ENCODE peak calls at places on chromosomes 1 and 21, in five cellular contexts. F, K, I, L and M are unnamed samples.

GRCh38 chr1:186404454-186405051 is 28.9 kb downstream of the ODR4 start:
- DNase-seq in F (no peak), K (peak), I (peak), L (peak), M (no peak)

GRCh38 chr1:90347366-90347765 is 352.5 kb downstream of the ZNF326 start:
- DNase-seq in F (no peak), K (no peak), I (no peak), L (no peak), M (no peak)

GRCh38 chr1:248905662-248905948 is 430 bp upstream of the PGBD2 start:
- DNase-seq in F (no peak), K (no peak), I (peak), L (no peak), M (no peak)

GRCh38 chr21:37937668-37938067 is 21.4 kb upstream of the KCNJ6 start:
- DNase-seq in F (no peak), K (no peak), I (no peak), L (no peak), M (no peak)

GRCh38 chr1:229756666-229757065 is 130.6 kb downstream of the URB2 start:
- DNase-seq in F (no peak), K (peak), I (no peak), L (no peak), M (no peak)

GRCh38 chr1:208036918-208037567 is 126.1 kb upstream of the CD34 start:
- DNase-seq in F (no peak), K (no peak), I (no peak), L (no peak), M (no peak)

GRCh38 chr1:147665521-147665920 is 4.8 kb downstream of the ACP6 start:
- DNase-seq in F (no peak), K (no peak), I (no peak), L (no peak), M (no peak)

GRCh38 chr1:203057831-203058673 is 27.8 kb downstream of the MYOG start:
- DNase-seq in F (no peak), K (no peak), I (peak), L (no peak), M (no peak)

GRCh38 chr1:85295006-85295431 is 18.6 kb upstream of the BCL10 start:
- DNase-seq in F (no peak), K (peak), I (no peak), L (no peak), M (no peak)

GRCh38 chr21:45139473-45139872 is 65.1 kb downstream of the ADARB1 start:
- DNase-seq in F (no peak), K (no peak), I (no peak), L (no peak), M (no peak)

GRCh38 chr1:205440476-205441317 is 15.1 kb downstream of the BLACAT1 start:
- DNase-seq in F (no peak), K (peak), I (peak), L (no peak), M (no peak)

GRCh38 chr1:147603986-147604385 is 62.7 kb downstream of the BCL9 start:
- DNase-seq in F (no peak), K (no peak), I (no peak), L (no peak), M (no peak)

GRCh38 chr1:209363112-209363511 is 220.4 kb upstream of the CAMK1G start:
- DNase-seq in F (peak), K (no peak), I (no peak), L (peak), M (peak)

GRCh38 chr21:46483300-46484295 is 24.9 kb downstream of the DIP2A start:
- DNase-seq in F (no peak), K (no peak), I (no peak), L (no peak), M (no peak)

GRCh38 chr1:51189421-51190073 is 46.5 kb upstream of the RNF11 start:
- DNase-seq in F (peak), K (peak), I (peak), L (peak), M (peak)

GRCh38 chr1:109239580-109240068 is 9.7 kb upstream of the CELSR2 start:
- DNase-seq in F (peak), K (no peak), I (peak), L (peak), M (no peak)

GRCh38 chr1:25805863-25806225 is 5.9 kb downstream of the SELENON start:
- DNase-seq in F (peak), K (no peak), I (no peak), L (no peak), M (peak)

GRCh38 chr1:193062698-193063463 is 3.5 kb downstream of the RO60 start:
- DNase-seq in F (no peak), K (no peak), I (no peak), L (no peak), M (no peak)

GRCh38 chr1:50279622-50280320 is 143.5 kb downstream of the DMRTA2 start:
- DNase-seq in F (no peak), K (no peak), I (peak), L (no peak), M (no peak)

GRCh38 chr1:204398197-204399125 is 13.2 kb downstream of the PPP1R15B start:
- DNase-seq in F (peak), K (peak), I (peak), L (peak), M (peak)

GRCh38 chr21:32184485-32184884 is 94.4 kb downstream of the MIS18A start:
- DNase-seq in F (no peak), K (no peak), I (no peak), L (peak), M (no peak)

GRCh38 chr1:182762536-182762935 is 27.0 kb upstream of the NPL start:
- DNase-seq in F (no peak), K (no peak), I (no peak), L (no peak), M (no peak)

GRCh38 chr1:207910678-207911354 is at the start of gene CD34:
- DNase-seq in F (peak), K (no peak), I (no peak), L (no peak), M (no peak)

GRCh38 chr1:243253927-243254232 is 1.2 kb downstream of the CEP170 start:
- DNase-seq in F (no peak), K (no peak), I (no peak), L (no peak), M (peak)

GRCh38 chr1:200367841-200368534 is 41.8 kb downstream of the ZNF281 start:
- DNase-seq in F (no peak), K (peak), I (peak), L (no peak), M (peak)